ENCODE peak calls at places on chromosomes 16 and 17, in five cellular contexts. G is stimulated activated effector memory CD8-positive, alpha-beta T cell treated with anti-CD3 and anti-CD28 coated beads, Interleukin-12 subunit alpha, Interleukin-12 subunit beta, amount 100 ng/mL, for 72 hours; O is MM.1S; W is NCI-H1105; L is 8988T. J is an unnamed sample.

GRCh38 chr16:8904018-8904430 is 21.9 kb downstream of the LITAFD start:
- DNase-seq in G (no peak), O (no peak), W (no peak), L (no peak), J (no peak)

GRCh38 chr16:84315422-84315821 is 20.7 kb downstream of the WFDC1 start:
- DNase-seq in G (no peak), O (no peak), W (no peak), L (no peak), J (no peak)

GRCh38 chr16:52497067-52497816 is 49.7 kb downstream of the TOX3 start:
- DNase-seq in G (no peak), O (no peak), W (peak), L (no peak), J (no peak)

GRCh38 chr16:4811242-4811641 is 8.8 kb upstream of the ROGDI start:
- DNase-seq in G (no peak), O (no peak), W (no peak), L (no peak), J (no peak)

GRCh38 chr17:78387982-78388941 is 9.8 kb downstream of the PGS1 start:
- DNase-seq in G (no peak), O (no peak), W (no peak), L (no peak), J (no peak)

GRCh38 chr16:65366316-65366715 is 244.5 kb upstream of the CDH11 start:
- DNase-seq in G (no peak), O (no peak), W (no peak), L (no peak), J (no peak)

GRCh38 chr17:29059281-29059680 is 16.3 kb downstream of the PIPOX start:
- DNase-seq in G (no peak), O (no peak), W (no peak), L (no peak), J (no peak)

GRCh38 chr16:85991856-85992255 is 92.9 kb downstream of the IRF8 start:
- DNase-seq in G (no peak), O (no peak), W (no peak), L (no peak), J (no peak)

GRCh38 chr17:49548506-49549310 is 27.0 kb upstream of the NXPH3 start:
- DNase-seq in G (no peak), O (no peak), W (no peak), L (peak), J (no peak)

GRCh38 chr17:74785096-74785980 is 9.2 kb upstream of the NAT9 start:
- DNase-seq in G (no peak), O (peak), W (no peak), L (no peak), J (no peak)

GRCh38 chr16:67667817-67668494 is 1.3 kb downstream of the C16orf86 start:
- DNase-seq in G (peak), O (peak), W (peak), L (peak), J (peak)

GRCh38 chr17:67046398-67046797 is 2.0 kb downstream of the CACNG1 start:
- DNase-seq in G (no peak), O (no peak), W (no peak), L (no peak), J (no peak)

GRCh38 chr16:16025214-16025968 is 76.0 kb downstream of the ABCC1 start:
- DNase-seq in G (peak), O (no peak), W (no peak), L (no peak), J (peak)

GRCh38 chr17:66203274-66204015 is 11.5 kb upstream of the CEP112 start:
- DNase-seq in G (peak), O (no peak), W (no peak), L (no peak), J (no peak)

GRCh38 chr16:85583491-85584181 is 29.5 kb upstream of the GSE1 start:
- DNase-seq in G (no peak), O (no peak), W (no peak), L (no peak), J (no peak)

GRCh38 chr16:63403792-63404191 is 1367.6 kb upstream of the CDH8 start:
- DNase-seq in G (no peak), O (no peak), W (no peak), L (no peak), J (no peak)

GRCh38 chr16:87375426-87376135 is 8.0 kb downstream of the FBXO31 start:
- DNase-seq in G (no peak), O (no peak), W (no peak), L (no peak), J (no peak)

GRCh38 chr16:31301708-31302400 is 42.1 kb downstream of the ITGAM start:
- DNase-seq in G (no peak), O (no peak), W (no peak), L (no peak), J (no peak)

GRCh38 chr17:61517843-61518606 is 65.8 kb downstream of the TBX4 start:
- DNase-seq in G (no peak), O (no peak), W (no peak), L (no peak), J (no peak)

GRCh38 chr17:82105882-82106696 is 8.1 kb upstream of the FASN start:
- DNase-seq in G (peak), O (peak), W (no peak), L (peak), J (peak)

GRCh38 chr17:72947475-72947874 is 145.0 kb downstream of the SLC39A11 start:
- DNase-seq in G (no peak), O (no peak), W (no peak), L (no peak), J (no peak)

GRCh38 chr17:17140590-17140980 is 65.5 kb downstream of the PLD6 start:
- DNase-seq in G (no peak), O (no peak), W (no peak), L (peak), J (no peak)

GRCh38 chr17:77306048-77306789 is 165.4 kb downstream of the SEC14L1 start:
- DNase-seq in G (no peak), O (no peak), W (no peak), L (no peak), J (no peak)

GRCh38 chr17:50565559-50566350 is 5.2 kb downstream of the CACNA1G start:
- DNase-seq in G (no peak), O (no peak), W (peak), L (no peak), J (no peak)

GRCh38 chr17:61454932-61455753 is 2.9 kb downstream of the TBX4 start:
- DNase-seq in G (no peak), O (no peak), W (no peak), L (no peak), J (no peak)

GRCh38 chr17:77445030-77445907 is 304.5 kb downstream of the SEC14L1 start:
- DNase-seq in G (peak), O (peak), W (no peak), L (no peak), J (peak)

GRCh38 chr17:50561796-50562195 is 1.3 kb downstream of the CACNA1G start:
- DNase-seq in G (no peak), O (no peak), W (no peak), L (no peak), J (no peak)

GRCh38 chr16:22220076-22220453 is 14.0 kb downstream of the EEF2K start:
- DNase-seq in G (no peak), O (no peak), W (no peak), L (no peak), J (no peak)

GRCh38 chr17:1967092-1967662 is 58.0 kb downstream of the RTN4RL1 start:
- DNase-seq in G (no peak), O (no peak), W (peak), L (no peak), J (no peak)

GRCh38 chr17:77453613-77454559 is 313.1 kb downstream of the SEC14L1 start:
- DNase-seq in G (peak), O (no peak), W (peak), L (no peak), J (peak)

GRCh38 chr17:72353502-72353901 is 232.7 kb downstream of the SOX9 start:
- DNase-seq in G (no peak), O (no peak), W (no peak), L (no peak), J (no peak)

GRCh38 chr17:19744922-19745757 is 3.0 kb downstream of the ALDH3A1 start:
- DNase-seq in G (peak), O (peak), W (peak), L (peak), J (peak)

GRCh38 chr16:17921357-17921978 is 415.1 kb downstream of the NPIPA8 start:
- DNase-seq in G (peak), O (peak), W (no peak), L (no peak), J (peak)

GRCh38 chr16:17970816-17971291 is 365.7 kb downstream of the NPIPA8 start:
- DNase-seq in G (no peak), O (no peak), W (no peak), L (no peak), J (no peak)

J was measured in T-helper 1 cell.